ENCODE peak calls at places on chromosome 21, in five cellular contexts. W, Z, P, J and D are unnamed samples.

GRCh38 chr21:42636535-42636914 is 16.9 kb upstream of the PDE9A start:
- DNase-seq in W (no peak), Z (no peak), P (no peak), J (no peak), D (no peak)

GRCh38 chr21:16837319-16837718 is 675.5 kb upstream of the CXADR start:
- DNase-seq in W (no peak), Z (no peak), P (no peak), J (no peak), D (no peak)

GRCh38 chr21:26448751-26449150 is 124.3 kb downstream of the CYYR1 start:
- DNase-seq in W (no peak), Z (no peak), P (no peak), J (no peak), D (no peak)

GRCh38 chr21:45222001-45222400 is 65.7 kb downstream of the POFUT2 start:
- DNase-seq in W (no peak), Z (no peak), P (no peak), J (no peak), D (no peak)

GRCh38 chr21:42644223-42645208 is 8.9 kb upstream of the PDE9A start:
- DNase-seq in W (no peak), Z (peak), P (peak), J (no peak), D (no peak)

GRCh38 chr21:26388731-26389231 is 184.3 kb downstream of the CYYR1 start:
- DNase-seq in W (no peak), Z (no peak), P (peak), J (no peak), D (no peak)

GRCh38 chr21:33566514-33566913 is 22.0 kb downstream of the DONSON start:
- DNase-seq in W (no peak), Z (no peak), P (no peak), J (no peak), D (no peak)

GRCh38 chr21:33801424-33802405 is 113.9 kb downstream of the ATP5PO start:
- DNase-seq in W (peak), Z (no peak), P (no peak), J (no peak), D (no peak)

GRCh38 chr21:44955141-44955802 is 15.4 kb downstream of the SLX9 start:
- DNase-seq in W (no peak), Z (peak), P (no peak), J (no peak), D (no peak)

GRCh38 chr21:23936224-23936623 is 1671.1 kb downstream of the MRPL39 start:
- DNase-seq in W (no peak), Z (no peak), P (peak), J (no peak), D (no peak)

GRCh38 chr21:45169682-45170081 is 95.3 kb downstream of the ADARB1 start:
- DNase-seq in W (no peak), Z (no peak), P (no peak), J (no peak), D (no peak)

GRCh38 chr21:36069713-36070573 is at the start of gene CBR1:
- DNase-seq in W (peak), Z (peak), P (peak), J (peak), D (peak)

GRCh38 chr21:39788383-39788782 is 43.4 kb downstream of the IGSF5 start:
- DNase-seq in W (peak), Z (peak), P (peak), J (peak), D (peak)

GRCh38 chr21:17536381-17536780 is 23.5 kb downstream of the CXADR start:
- DNase-seq in W (no peak), Z (no peak), P (no peak), J (no peak), D (no peak)

GRCh38 chr21:31731112-31731801 is 661 bp downstream of the SCAF4 start:
- DNase-seq in W (peak), Z (peak), P (peak), J (no peak), D (peak)

GRCh38 chr21:28671549-28672195 is 321.0 kb downstream of the LTN1 start:
- DNase-seq in W (no peak), Z (no peak), P (no peak), J (no peak), D (no peak)

GRCh38 chr21:35927262-35927661 is 133.1 kb downstream of the SETD4 start:
- DNase-seq in W (no peak), Z (no peak), P (no peak), J (no peak), D (no peak)

GRCh38 chr21:17921579-17922530 is 102.7 kb upstream of the C21orf91 start:
- DNase-seq in W (peak), Z (no peak), P (peak), J (no peak), D (peak)

GRCh38 chr21:17646790-17647189 is 34.1 kb upstream of the BTG3 start:
- DNase-seq in W (no peak), Z (no peak), P (no peak), J (no peak), D (no peak)

GRCh38 chr21:31713973-31714740 is 17.8 kb downstream of the SCAF4 start:
- DNase-seq in W (no peak), Z (no peak), P (no peak), J (no peak), D (no peak)

GRCh38 chr21:27840273-27840672 is 873.4 kb upstream of the ADAMTS5 start:
- DNase-seq in W (peak), Z (no peak), P (no peak), J (no peak), D (no peak)

GRCh38 chr21:42562258-42562657 is 48.6 kb downstream of the SLC37A1 start:
- DNase-seq in W (no peak), Z (peak), P (no peak), J (no peak), D (peak)

GRCh38 chr21:29145354-29145782 is 14.9 kb downstream of the MAP3K7CL start:
- DNase-seq in W (peak), Z (no peak), P (peak), J (no peak), D (no peak)

GRCh38 chr21:36429672-36430546 is 44.7 kb downstream of the CHAF1B start:
- DNase-seq in W (peak), Z (peak), P (peak), J (peak), D (peak)

GRCh38 chr21:26491663-26492062 is 81.4 kb downstream of the CYYR1 start:
- DNase-seq in W (no peak), Z (no peak), P (no peak), J (no peak), D (no peak)

GRCh38 chr21:17513214-17514123 is 626 bp downstream of the CXADR start:
- DNase-seq in W (peak), Z (no peak), P (peak), J (no peak), D (no peak)

GRCh38 chr21:42696026-42696380 is 42.6 kb downstream of the PDE9A start:
- DNase-seq in W (no peak), Z (no peak), P (no peak), J (no peak), D (no peak)

GRCh38 chr21:29219165-29219770 is 79.5 kb upstream of the BACH1 start:
- DNase-seq in W (peak), Z (no peak), P (no peak), J (no peak), D (no peak)

GRCh38 chr21:41367598-41368360 is 6.0 kb downstream of the MX2 start:
- DNase-seq in W (no peak), Z (peak), P (no peak), J (no peak), D (peak)
- H3K4me3 ChIP-seq in W (no peak), Z (no peak), P (no peak), J (no peak), D (no peak)

GRCh38 chr21:37513383-37513782 is 146.8 kb downstream of the DYRK1A start:
- DNase-seq in W (no peak), Z (no peak), P (no peak), J (no peak), D (no peak)

GRCh38 chr21:37516998-37517397 is 150.4 kb downstream of the DYRK1A start:
- DNase-seq in W (no peak), Z (no peak), P (no peak), J (no peak), D (no peak)

GRCh38 chr21:37509802-37510393 is 143.3 kb downstream of the DYRK1A start:
- DNase-seq in W (no peak), Z (no peak), P (peak), J (no peak), D (no peak)

GRCh38 chr21:37511848-37512247 is 145.3 kb downstream of the DYRK1A start:
- DNase-seq in W (no peak), Z (no peak), P (no peak), J (no peak), D (no peak)

GRCh38 chr21:37514038-37514665 is 147.6 kb downstream of the DYRK1A start:
- DNase-seq in W (no peak), Z (no peak), P (no peak), J (no peak), D (no peak)
- TF ChIP-seq CTCF in W (no peak), Z (no peak), P (no peak), J (no peak), D (no peak)

GRCh38 chr21:34834307-34834706 is 165.5 kb downstream of the CLIC6 start:
- DNase-seq in W (no peak), Z (no peak), P (no peak), J (no peak), D (no peak)

GRCh38 chr21:34835526-34835925 is 166.7 kb downstream of the CLIC6 start:
- DNase-seq in W (no peak), Z (no peak), P (peak), J (peak), D (peak)

GRCh38 chr21:34834852-34835501 is 166.2 kb downstream of the CLIC6 start:
- DNase-seq in W (no peak), Z (no peak), P (no peak), J (no peak), D (no peak)

GRCh38 chr21:34836103-34836932 is 167.5 kb downstream of the CLIC6 start:
- DNase-seq in W (no peak), Z (no peak), P (peak), J (peak), D (peak)

DNA sequence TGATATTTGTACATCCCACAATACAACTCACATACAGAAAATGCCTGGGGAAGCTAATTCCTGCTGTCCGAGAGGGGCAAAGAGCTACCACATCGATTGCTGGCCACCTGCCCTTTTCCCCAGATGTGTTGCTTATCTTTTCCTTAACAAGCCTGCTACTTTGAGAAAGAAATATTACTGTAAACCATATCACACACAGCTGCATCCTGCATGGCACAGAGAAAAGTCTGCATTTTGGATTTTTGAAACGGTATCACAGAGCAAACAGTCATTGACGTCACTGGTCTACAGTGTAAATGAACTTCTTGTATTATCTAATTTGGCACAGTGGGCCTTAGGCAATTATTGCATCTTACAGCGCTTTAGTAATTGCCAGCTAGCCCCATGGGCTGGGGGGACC is 164.7 kb downstream of the CLIC6 start:
- DNase-seq in W (no peak), Z (no peak), P (no peak), J (no peak), D (peak)
- TF ChIP-seq POLR2A in W (no peak), Z (no peak), P (no peak), J (no peak), D (no peak)

DNA sequence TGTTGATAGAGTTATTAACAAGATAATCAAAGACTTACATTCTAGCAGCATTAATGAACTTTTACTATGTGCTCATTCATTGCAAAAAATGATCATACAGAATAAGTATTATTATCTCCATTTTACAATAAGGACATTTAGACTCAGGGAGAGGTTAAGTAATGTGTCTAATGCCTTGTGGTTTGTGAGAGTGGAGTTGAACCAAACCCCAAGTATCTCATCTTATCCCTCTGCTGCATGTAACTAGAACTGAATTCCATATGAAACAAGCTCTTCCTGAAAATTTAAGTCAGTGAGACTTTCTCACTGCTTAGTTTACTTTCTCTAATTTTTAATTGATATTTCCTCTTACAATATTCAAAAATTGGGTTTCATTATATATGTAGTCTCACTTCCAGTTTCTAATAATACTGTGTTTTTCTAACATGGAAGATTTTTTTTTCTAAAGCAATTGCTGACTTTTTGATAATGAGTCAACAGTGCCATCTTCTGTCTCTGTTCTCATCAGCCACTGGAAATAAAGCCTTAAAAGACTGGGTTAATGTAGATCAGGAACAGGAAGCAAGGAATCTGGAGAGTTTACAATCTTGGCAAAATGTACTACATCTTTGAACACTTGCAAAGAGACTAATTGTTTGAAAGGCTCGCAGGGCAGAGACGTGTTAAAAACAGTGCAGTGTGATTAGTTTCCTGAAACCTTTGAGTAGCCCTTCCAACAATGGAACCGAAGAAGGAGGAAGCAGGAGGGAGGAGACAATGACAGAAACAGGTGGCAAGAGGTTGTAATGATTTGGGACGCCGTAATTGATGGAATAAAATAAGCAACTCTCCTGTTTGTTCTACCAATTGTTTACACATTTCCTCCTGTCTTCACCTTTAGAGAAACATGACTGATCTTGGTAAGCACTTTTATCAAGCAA is 567.6 kb downstream of the MRPL39 start:
- DNase-seq in W (no peak), Z (no peak), P (no peak), J (no peak), D (no peak)
- H3K4me3 ChIP-seq in W (no peak), Z (no peak), P (no peak), J (no peak), D (no peak)

GRCh38 chr21:46356494-46357334 is 32.8 kb downstream of the PCNT start:
- DNase-seq in W (no peak), Z (no peak), P (no peak), J (no peak), D (no peak)
- TF ChIP-seq CTCF in W (no peak), Z (no peak), P (no peak), J (no peak), D (no peak)

GRCh38 chr21:14759285-14759684 is 213.2 kb upstream of the SAMSN1 start:
- DNase-seq in W (no peak), Z (no peak), P (no peak), J (no peak), D (no peak)

GRCh38 chr21:14762309-14762708 is 216.2 kb upstream of the SAMSN1 start:
- DNase-seq in W (no peak), Z (no peak), P (no peak), J (no peak), D (no peak)

GRCh38 chr21:14766241-14766640 is 220.1 kb upstream of the SAMSN1 start:
- DNase-seq in W (no peak), Z (no peak), P (no peak), J (no peak), D (no peak)

GRCh38 chr21:14763695-14764064 is 217.6 kb upstream of the SAMSN1 start:
- DNase-seq in W (no peak), Z (no peak), P (no peak), J (no peak), D (no peak)

GRCh38 chr21:14762734-14763694 is 216.9 kb upstream of the SAMSN1 start:
- DNase-seq in W (no peak), Z (no peak), P (no peak), J (no peak), D (no peak)
- TF ChIP-seq POLR2A in W (no peak), Z (no peak), P (no peak), J (no peak), D (no peak)

GRCh38 chr21:38298833-38299232 is 42.0 kb downstream of the KCNJ15 start:
- DNase-seq in W (no peak), Z (no peak), P (no peak), J (no peak), D (no peak)

GRCh38 chr21:38295997-38296764 is 39.4 kb downstream of the KCNJ15 start:
- DNase-seq in W (no peak), Z (no peak), P (peak), J (no peak), D (no peak)

GRCh38 chr21:38299651-38300050 is 42.9 kb downstream of the KCNJ15 start:
- DNase-seq in W (no peak), Z (no peak), P (no peak), J (no peak), D (no peak)

GRCh38 chr21:38297871-38298270 is 41.1 kb downstream of the KCNJ15 start:
- DNase-seq in W (no peak), Z (no peak), P (no peak), J (no peak), D (no peak)

GRCh38 chr21:38297193-38297592 is 40.4 kb downstream of the KCNJ15 start:
- DNase-seq in W (peak), Z (no peak), P (no peak), J (no peak), D (no peak)
- H3K4me3 ChIP-seq in W (no peak), Z (no peak), P (no peak), J (no peak), D (no peak)

GRCh38 chr21:43829575-43830119 is 35.4 kb upstream of the AGPAT3 start:
- DNase-seq in W (no peak), Z (no peak), P (no peak), J (no peak), D (no peak)
- TF ChIP-seq CTCF in W (no peak), Z (no peak), P (no peak), J (no peak), D (no peak)